ENCODE peak calls at places on chromosomes 11 and 22, in ten cellular contexts. A is heart left ventricle, J is A549, G is prostate gland, I is right lobe of liver, P is Peyer's patch, B is transverse colon, V is IMR-90, Q is sigmoid colon, H is body of pancreas. U is an unnamed sample. For H3K4me1, the result is how much of the 10 kb centered on the place peaks cover.

GRCh38 chr11:68461284-68461861 is 821 bp downstream of the PPP6R3 start:
- DNase-seq in A (no peak), G (no peak), J (peak), H (no peak), B (no peak), V (peak), P (no peak), I (no peak), Q (no peak), U (no peak)

GRCh38 chr11:331332-332060 is 10.8 kb upstream of the IFITM3 start:
- DNase-seq in Q (peak), J (no peak), G (no peak), I (no peak), V (no peak), B (no peak), H (no peak), P (no peak), A (no peak), U (no peak)

GRCh38 chr11:122127020-122127419 is 11.0 kb upstream of the BLID start:
- DNase-seq in I (no peak), A (no peak), P (no peak), B (no peak), G (no peak), J (no peak), Q (no peak), V (no peak), H (no peak), U (no peak)

GRCh38 chr22:48858121-48858520 is 969.6 kb downstream of the BRD1 start:
- DNase-seq in G (no peak), V (no peak), P (no peak), H (no peak), J (no peak), A (no peak), Q (peak), I (no peak), B (no peak), U (no peak)

GRCh38 chr11:14645247-14645912 is 1.8 kb downstream of the PDE3B start:
- DNase-seq in J (no peak), Q (no peak), H (no peak), A (no peak), I (no peak), P (no peak), G (no peak), B (no peak), V (peak), U (no peak)

GRCh38 chr22:38935023-38935422 is 22.4 kb upstream of the APOBEC3A start:
- DNase-seq in I (peak), Q (no peak), A (peak), H (peak), P (no peak), J (peak), B (peak), G (peak), V (no peak), U (no peak)

GRCh38 chr11:35332524-35332923 is 86.8 kb downstream of the SLC1A2 start:
- DNase-seq in Q (no peak), I (no peak), A (no peak), P (no peak), G (no peak), B (no peak), V (no peak), J (no peak), H (no peak), U (no peak)

GRCh38 chr11:62778441-62778840 is 7.2 kb downstream of the TAF6L start:
- DNase-seq in H (no peak), G (no peak), V (no peak), Q (no peak), A (no peak), P (no peak), B (no peak), J (no peak), I (no peak), U (no peak)

GRCh38 chr11:124902616-124903015 is 5.0 kb upstream of the ROBO4 start:
- DNase-seq in J (no peak), H (no peak), B (no peak), V (peak), G (no peak), P (no peak), Q (no peak), I (no peak), A (no peak), U (no peak)

GRCh38 chr11:7520011-7520942 is 6.5 kb downstream of the PPFIBP2 start:
- DNase-seq in I (no peak), G (no peak), B (no peak), H (no peak), A (no peak), P (peak), V (no peak), Q (no peak), J (no peak), U (no peak)

GRCh38 chr11:7522546-7522945 is 8.7 kb downstream of the PPFIBP2 start:
- DNase-seq in H (no peak), P (no peak), G (no peak), V (no peak), J (no peak), B (no peak), A (no peak), Q (no peak), I (no peak), U (no peak)

GRCh38 chr11:7520981-7521487 is 7.2 kb downstream of the PPFIBP2 start:
- DNase-seq in I (no peak), A (no peak), Q (no peak), V (no peak), J (no peak), P (peak), B (no peak), H (no peak), G (no peak), U (no peak)

GRCh38 chr11:7523416-7524210 is 9.8 kb downstream of the PPFIBP2 start:
- DNase-seq in G (no peak), Q (no peak), P (no peak), H (no peak), V (no peak), A (no peak), J (no peak), I (no peak), B (no peak), U (no peak)

GRCh38 chr11:7522106-7522505 is 8.3 kb downstream of the PPFIBP2 start:
- DNase-seq in B (no peak), J (no peak), A (no peak), G (no peak), I (no peak), V (no peak), H (no peak), P (no peak), Q (no peak), U (no peak)
- H3K4me3 ChIP-seq in B (no peak), J (no peak), A (no peak), G (no peak), I (no peak), V (no peak), H (no peak), P (no peak), Q (no peak), U (no peak)

GRCh38 chr11:17695454-17696441 is 23.6 kb upstream of the MYOD1 start:
- DNase-seq in G (no peak), V (no peak), A (no peak), J (no peak), Q (no peak), P (no peak), H (no peak), I (no peak), B (no peak), U (no peak)

GRCh38 chr11:17700991-17701390 is 18.4 kb upstream of the MYOD1 start:
- DNase-seq in A (no peak), Q (no peak), G (no peak), J (no peak), P (no peak), H (no peak), B (no peak), V (no peak), I (no peak), U (no peak)

GRCh38 chr11:17696741-17697140 is 22.6 kb upstream of the MYOD1 start:
- DNase-seq in I (no peak), B (no peak), Q (no peak), J (no peak), V (no peak), G (no peak), A (no peak), H (no peak), P (no peak), U (no peak)

GRCh38 chr11:17697175-17697949 is 22.0 kb upstream of the MYOD1 start:
- DNase-seq in I (no peak), Q (no peak), A (no peak), B (no peak), P (no peak), H (no peak), V (no peak), J (no peak), G (no peak), U (no peak)

GRCh38 chr11:17699157-17700114 is 19.9 kb upstream of the MYOD1 start:
- DNase-seq in G (no peak), P (no peak), H (no peak), V (peak), Q (no peak), B (no peak), J (no peak), I (no peak), A (no peak), U (no peak)
- TF ChIP-seq POLR2A in G (no peak), P (no peak), H (no peak), V (no peak), Q (no peak), B (no peak), J (no peak), I (no peak), A (no peak), U (no peak)

GRCh38 chr22:35591696-35592417 is 25.3 kb downstream of the MB start:
- DNase-seq in A (no peak), V (no peak), Q (no peak), H (no peak), G (no peak), J (no peak), P (no peak), B (no peak), I (no peak), U (no peak)

GRCh38 chr22:35587896-35588295 is 29.2 kb downstream of the MB start:
- DNase-seq in G (no peak), J (no peak), I (no peak), A (no peak), V (no peak), B (no peak), P (no peak), Q (no peak), H (no peak), U (no peak)

GRCh38 chr22:35589071-35589735 is 27.9 kb downstream of the MB start:
- DNase-seq in G (no peak), B (peak), A (no peak), V (peak), P (no peak), Q (peak), J (peak), H (no peak), I (peak), U (peak)

GRCh38 chr22:35590634-35591295 is 26.4 kb downstream of the MB start:
- DNase-seq in P (no peak), H (no peak), B (no peak), A (no peak), G (no peak), Q (no peak), J (no peak), I (peak), V (no peak), U (no peak)

DNA sequence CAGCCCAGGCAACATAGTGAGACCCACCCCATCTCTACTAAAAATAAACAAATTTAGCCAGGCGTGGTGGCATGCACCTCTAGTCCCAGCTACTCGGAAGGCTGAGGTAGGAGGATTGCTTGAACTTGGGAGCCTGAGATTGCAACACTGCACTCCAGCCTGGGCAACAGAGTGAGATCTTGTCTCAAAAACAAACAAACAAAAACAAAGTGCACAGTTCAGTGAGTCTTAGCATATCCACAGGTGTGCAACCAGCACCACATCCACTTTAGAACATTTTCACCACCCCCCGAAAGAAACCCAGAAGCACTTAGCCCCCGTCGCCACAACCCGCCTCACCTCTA is 27.4 kb downstream of the MB start:
- DNase-seq in Q (no peak), H (no peak), B (no peak), A (no peak), G (no peak), I (no peak), V (no peak), J (no peak), P (no peak), U (no peak)
- H3K4me1 ChIP-seq in Q (under half), H (under half), B (under half), A (under half), G (under half), I (under half), V (under half), J (half or more), P (under half), U (under half)

GRCh38 chr22:36815558-36816337 is 1.1 kb downstream of the PVALB start:
- DNase-seq in A (no peak), J (no peak), V (no peak), P (no peak), Q (no peak), B (no peak), G (no peak), H (no peak), I (no peak), U (no peak)

GRCh38 chr22:36816338-36816634 is 549 bp downstream of the PVALB start:
- DNase-seq in H (no peak), I (no peak), G (no peak), P (no peak), B (no peak), V (no peak), Q (no peak), J (peak), A (no peak), U (no peak)

GRCh38 chr22:36818010-36818642 is 1.3 kb upstream of the PVALB start:
- DNase-seq in J (no peak), V (no peak), I (no peak), A (no peak), P (no peak), H (no peak), Q (no peak), G (no peak), B (no peak), U (no peak)

GRCh38 chr22:36817429-36817783 is 571 bp upstream of the PVALB start:
- DNase-seq in Q (no peak), P (no peak), H (no peak), B (no peak), J (no peak), A (no peak), I (no peak), G (no peak), V (no peak), U (no peak)

DNA sequence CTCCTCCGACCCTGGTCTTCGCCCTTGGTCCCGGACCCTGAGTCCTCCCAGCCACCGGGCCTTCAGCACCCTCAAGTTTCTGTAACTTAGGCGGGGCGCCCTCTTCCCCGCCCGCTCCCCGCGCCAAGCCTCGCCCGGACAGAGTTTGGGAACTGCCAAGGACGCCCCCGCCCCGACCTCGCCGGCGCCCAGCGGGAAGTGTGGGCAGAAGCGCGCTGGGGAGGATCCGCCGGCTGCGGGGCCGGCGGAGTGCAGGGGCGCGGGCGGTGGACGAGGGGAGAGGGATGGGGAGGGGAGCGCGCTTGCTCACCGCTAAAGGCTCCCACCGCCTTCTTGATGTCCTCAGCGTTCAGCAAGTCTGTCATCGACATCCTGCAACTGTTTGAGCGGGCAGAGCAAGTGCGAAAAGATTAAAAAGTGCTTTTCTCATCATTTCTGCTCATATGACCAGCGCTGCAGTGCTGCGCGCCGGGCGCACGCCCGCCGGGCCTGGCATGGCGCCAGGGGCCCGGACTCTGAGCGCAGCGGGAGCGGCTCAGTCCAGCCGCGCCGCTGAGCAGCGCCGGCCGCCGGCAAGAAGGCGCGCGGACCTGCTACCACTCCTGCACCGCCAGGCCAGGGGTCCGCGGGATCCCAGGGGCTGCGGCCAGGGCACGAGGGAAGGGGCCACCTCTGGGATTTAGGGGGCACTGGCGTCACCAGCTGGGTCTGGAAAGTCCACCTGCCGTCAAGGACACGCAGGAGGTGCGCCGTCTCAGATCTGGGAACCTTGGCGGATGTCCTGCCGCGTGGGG is at the start of gene PVALB:
- DNase-seq in A (peak), G (no peak), I (no peak), J (no peak), B (no peak), H (peak), P (no peak), V (peak), Q (no peak), U (peak)
- H3K4me3 ChIP-seq in A (peak), G (peak), I (no peak), J (peak), B (peak), H (no peak), P (no peak), V (no peak), Q (peak), U (peak)